ENCODE peak calls at places on chromosome 22, in ten cellular contexts. J, M, L, E, O, A, W, P, X and K are unnamed samples.
A peak's percentile ranks its signal among the peaks of the same experiment; 100 is the strongest.

GRCh38 chr22:27801197-27801615 is 350 bp downstream of the MN1 start:
- DNase-seq in J (peak; percentile 48), M (peak; percentile 58), L (peak; percentile 33), E (no peak), O (peak; percentile 60), A (no peak), W (peak; percentile 72), P (no peak), X (no peak), K (no peak)

GRCh38 chr22:35175392-35175791 is 81.9 kb upstream of the HMGXB4 start:
- DNase-seq in J (no peak), M (no peak), L (no peak), E (no peak), O (no peak), A (no peak), W (no peak), P (no peak), X (no peak), K (no peak)

GRCh38 chr22:39962071-39962470 is 1.9 kb downstream of the TMA7B start:
- DNase-seq in J (no peak), M (peak; percentile 9), L (no peak), E (no peak), O (no peak), A (no peak), W (no peak), P (no peak), X (no peak), K (no peak)

GRCh38 chr22:19419464-19420178 is 11.9 kb downstream of the HIRA start:
- DNase-seq in J (peak; percentile 28), M (no peak), L (no peak), E (no peak), O (no peak), A (no peak), W (no peak), P (no peak), X (no peak), K (no peak)

GRCh38 chr22:25895678-25896077 is 153.7 kb downstream of the MYO18B start:
- DNase-seq in J (no peak), M (no peak), L (no peak), E (no peak), O (no peak), A (no peak), W (no peak), P (no peak), X (no peak), K (no peak)

GRCh38 chr22:35411112-35411511 is 11.2 kb downstream of the MCM5 start:
- DNase-seq in J (no peak), M (no peak), L (no peak), E (no peak), O (no peak), A (no peak), W (no peak), P (no peak), X (no peak), K (peak; percentile 23)

GRCh38 chr22:19234126-19234896 is 55.8 kb upstream of the SLC25A1 start:
- DNase-seq in J (no peak), M (no peak), L (no peak), E (no peak), O (no peak), A (no peak), W (no peak), P (no peak), X (no peak), K (no peak)

GRCh38 chr22:26893034-26893710 is 235.8 kb downstream of the MIAT start:
- DNase-seq in J (no peak), M (peak; percentile 56), L (no peak), E (no peak), O (peak; percentile 36), A (no peak), W (no peak), P (no peak), X (no peak), K (no peak)

GRCh38 chr22:27651486-27651885 is 150.1 kb downstream of the MN1 start:
- DNase-seq in J (no peak), M (no peak), L (no peak), E (no peak), O (no peak), A (no peak), W (peak; percentile 82), P (no peak), X (no peak), K (no peak)

GRCh38 chr22:19879651-19879995 is 24.9 kb upstream of the GNB1L start:
- DNase-seq in J (no peak), M (no peak), L (no peak), E (no peak), O (no peak), A (peak; percentile 39), W (peak; percentile 25), P (no peak), X (no peak), K (no peak)

GRCh38 chr22:23155831-23156230 is 10.6 kb downstream of the RAB36 start:
- DNase-seq in J (no peak), M (no peak), L (no peak), E (no peak), O (no peak), A (no peak), W (no peak), P (no peak), X (no peak), K (no peak)
- H3K4me3 ChIP-seq in J (no peak overlapping the region), M (no peak overlapping the region), L (no peak overlapping the region), E (no peak overlapping the region), O (no peak overlapping the region), A (no peak overlapping the region), W (no peak overlapping the region), P (no peak overlapping the region), X (no peak overlapping the region), K (no peak overlapping the region)

DNA sequence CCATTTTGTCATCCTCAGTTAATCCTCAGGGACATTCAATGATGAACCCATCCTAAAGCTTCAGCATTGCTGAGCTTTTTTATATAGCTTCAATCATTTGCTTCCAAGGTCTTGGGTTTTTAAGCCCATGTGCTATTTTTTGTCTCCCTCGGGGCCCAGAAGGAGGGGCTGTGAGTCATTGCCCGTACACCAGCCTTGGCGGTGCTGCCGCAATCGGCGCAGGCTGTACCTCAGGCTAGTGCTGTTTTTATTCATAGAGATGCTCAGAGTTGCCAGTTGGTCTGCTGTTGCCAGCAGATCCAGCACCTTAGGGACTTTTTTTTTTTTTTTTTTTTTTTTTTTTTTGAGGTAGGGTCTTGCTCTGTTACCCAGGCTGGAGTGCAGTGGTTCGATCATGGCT is 35.5 kb downstream of the ACO2 start:
- DNase-seq in J (no peak), M (no peak), L (no peak), E (peak; percentile 49), O (peak; percentile 63), A (no peak), W (peak; percentile 89), P (no peak), X (no peak), K (peak; percentile 69)
- H3K4me3 ChIP-seq in J (no peak overlapping the region), M (no peak overlapping the region), L (no peak overlapping the region), E (no peak overlapping the region), O (no peak overlapping the region), A (no peak overlapping the region), W (no peak overlapping the region), P (no peak overlapping the region), X (no peak overlapping the region), K (no peak overlapping the region)

DNA sequence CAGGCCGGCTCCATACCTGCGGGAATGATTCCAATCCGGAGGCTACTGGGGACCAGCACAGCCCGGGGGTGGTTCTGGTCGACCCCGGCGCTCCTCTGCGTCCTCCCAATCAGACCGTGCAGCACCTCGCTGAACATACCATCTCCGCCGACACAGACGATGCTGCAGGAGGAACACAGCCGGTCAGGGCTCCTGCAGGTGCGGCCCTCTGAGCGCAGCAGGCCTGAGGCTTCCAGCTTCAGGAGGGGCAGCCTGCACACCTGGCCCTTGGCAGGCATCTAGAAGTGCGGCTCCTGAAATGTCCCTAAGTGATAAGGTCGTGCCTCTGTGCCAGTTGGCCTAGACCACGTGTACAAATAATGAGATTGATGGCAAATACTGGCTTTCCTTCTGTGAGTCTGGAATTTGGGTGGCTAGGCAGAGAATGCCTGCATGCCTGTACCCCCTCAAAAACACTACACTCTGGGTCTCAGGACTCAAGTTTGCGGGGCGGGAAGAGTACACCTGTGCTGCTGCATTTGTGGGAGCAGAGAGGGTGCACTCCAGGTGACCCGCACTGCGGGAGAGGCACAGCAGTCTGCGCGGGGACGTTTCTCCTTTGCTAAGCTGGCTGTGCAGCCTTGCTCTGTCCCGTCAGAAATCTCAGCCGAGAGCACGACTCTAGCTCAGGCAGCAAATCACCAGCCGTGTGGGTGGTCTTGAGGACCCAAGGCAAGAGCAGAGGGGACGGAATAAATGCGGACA is 30.1 kb downstream of the CERK start:
- DNase-seq in J (no peak), M (no peak), L (peak; percentile 83), E (no peak), O (no peak), A (peak; percentile 24), W (no peak), P (no peak), X (no peak), K (no peak)
- H3K4me3 ChIP-seq in J (no peak overlapping the region), M (no peak overlapping the region), L (no peak overlapping the region), E (no peak overlapping the region), O (no peak overlapping the region), A (no peak overlapping the region), W (no peak overlapping the region), P (no peak overlapping the region), X (no peak overlapping the region), K (peak overlapping the region; percentile 23)

DNA sequence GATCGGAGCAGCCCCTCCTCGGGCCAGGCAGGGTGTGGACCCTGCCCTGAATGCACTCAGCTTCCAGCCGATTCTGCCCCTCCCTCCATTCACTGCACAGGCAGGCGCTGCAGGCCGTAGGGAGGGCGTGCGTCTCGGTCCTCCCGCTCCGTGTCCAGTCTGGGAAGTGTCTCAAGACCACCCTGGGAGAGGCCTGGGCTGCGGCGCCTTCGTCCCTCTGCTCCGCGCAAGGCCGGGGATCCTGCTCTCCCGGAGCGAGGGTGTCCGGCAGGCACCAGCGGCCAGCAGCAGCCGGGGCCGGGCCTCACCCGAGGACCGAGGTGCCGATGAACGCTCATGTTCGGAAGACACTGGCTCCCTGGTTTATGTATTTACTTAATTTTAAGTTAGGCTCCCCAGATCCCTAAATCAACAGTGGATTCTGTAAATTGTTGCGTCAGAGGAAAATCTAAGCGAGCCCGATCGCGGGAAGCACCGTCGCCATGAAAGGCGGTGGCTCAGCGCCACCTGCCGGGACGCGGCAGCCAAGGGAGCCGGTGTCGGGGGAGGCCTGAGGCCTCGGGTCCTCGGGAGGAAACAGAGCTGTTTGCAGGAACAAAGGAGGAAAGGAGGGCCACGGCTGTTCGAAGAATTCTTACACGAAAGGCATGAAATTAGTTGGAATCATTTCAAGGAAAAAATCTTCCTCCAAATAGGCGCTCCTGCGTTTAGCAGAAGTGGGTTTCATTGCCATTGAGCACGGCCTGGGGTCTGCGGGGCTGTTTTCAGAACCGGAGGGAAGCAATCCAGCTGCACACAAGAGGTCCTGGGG is 195.3 kb downstream of the BRD1 start:
- DNase-seq in J (peak; percentile 62), M (peak; percentile 38), L (peak; percentile 55), E (peak; percentile 33), O (peak; percentile 18), A (peak; percentile 51), W (peak; percentile 75), P (peak; percentile 62), X (peak; percentile 7), K (no peak)
- H3K4me3 ChIP-seq in J (peak overlapping the region; percentile 40), M (peak overlapping the region; percentile 59), L (peak overlapping the region; percentile 37), E (peak overlapping the region; percentile 20), O (no peak overlapping the region), A (peak overlapping the region; percentile 43), W (peak overlapping the region; percentile 56), P (peak overlapping the region; percentile 65), X (peak overlapping the region; percentile 30), K (peak overlapping the region; percentile 13)